ENCODE peak calls at places on chromosomes 11 and 22, in seven cellular contexts. Z is psoas muscle, S is cardiac muscle cell, W is left ventricle myocardium inferior, C is IMR-90, B is heart left ventricle, E is right atrium auricular region. F is an unnamed sample. For H3K4me1, the result is how much of the 10 kb centered on the place peaks cover.

GRCh38 chr11:19777032-19777341 is 64.3 kb downstream of the NAV2 start:
- DNase-seq in S (peak), W (no peak), C (no peak), E (no peak), Z (no peak), B (no peak), F (peak)

GRCh38 chr11:26704249-26704648 is 17.6 kb downstream of the SLC5A12 start:
- DNase-seq in W (no peak), C (no peak), B (no peak), E (no peak), Z (no peak), S (no peak), F (no peak)

GRCh38 chr11:17811416-17811815 is 76.8 kb downstream of the KCNC1 start:
- DNase-seq in B (no peak), W (no peak), C (no peak), Z (no peak), S (no peak), E (no peak), F (no peak)

GRCh38 chr22:49368976-49369725 is 458.5 kb downstream of the BRD1 start:
- DNase-seq in S (no peak), Z (no peak), C (no peak), W (no peak), B (no peak), E (peak), F (peak)

GRCh38 chr11:89235976-89236375 is 58.3 kb downstream of the TYR start:
- DNase-seq in C (peak), W (no peak), B (no peak), Z (no peak), E (no peak), S (no peak), F (no peak)

GRCh38 chr11:1931326-1931725 is 11.8 kb downstream of the TNNT3 start:
- DNase-seq in S (no peak), B (peak), C (peak), Z (peak), E (peak), W (no peak), F (peak)

GRCh38 chr11:1521382-1522080 is 35.0 kb upstream of the MOB2 start:
- DNase-seq in B (no peak), W (no peak), S (no peak), E (no peak), C (no peak), Z (no peak), F (no peak)

GRCh38 chr11:86396403-86396802 is 21.7 kb downstream of the CCDC81 start:
- DNase-seq in E (no peak), C (peak), Z (no peak), B (no peak), W (no peak), S (no peak), F (no peak)

GRCh38 chr11:77423624-77424023 is 50.3 kb downstream of the PAK1 start:
- DNase-seq in S (no peak), B (no peak), W (no peak), C (no peak), E (no peak), Z (no peak), F (no peak)

GRCh38 chr22:33874206-33874605 is 46.1 kb downstream of the LARGE1 start:
- DNase-seq in E (no peak), C (no peak), Z (no peak), B (no peak), S (no peak), W (no peak), F (no peak)

GRCh38 chr11:33899383-33900037 is 7.6 kb upstream of the LMO2 start:
- DNase-seq in B (peak), C (peak), S (peak), E (peak), Z (peak), W (peak), F (no peak)

GRCh38 chr22:40594924-40595323 is 41.6 kb downstream of the MRTFA start:
- DNase-seq in C (peak), E (no peak), Z (no peak), B (no peak), S (no peak), W (no peak), F (peak)

GRCh38 chr11:2915473-2915872 is 13.7 kb downstream of the PHLDA2 start:
- DNase-seq in Z (no peak), E (no peak), B (no peak), W (no peak), C (no peak), S (no peak), F (no peak)

GRCh38 chr11:64284962-64285884 is at the start of gene GPR137:
- DNase-seq in C (peak), W (peak), S (peak), Z (peak), E (peak), B (peak), F (peak)

GRCh38 chr11:72085836-72086475 is 5.3 kb downstream of the LRRC51 start:
- DNase-seq in E (no peak), S (no peak), W (no peak), C (no peak), Z (no peak), B (no peak), F (no peak)

GRCh38 chr22:40021401-40022000 is 26.7 kb downstream of the FAM83F start:
- DNase-seq in B (no peak), E (no peak), C (no peak), S (no peak), Z (no peak), W (no peak), F (no peak)

GRCh38 chr11:121810291-121810690 is 305.7 kb downstream of the BLID start:
- DNase-seq in Z (no peak), S (no peak), E (no peak), B (no peak), W (no peak), C (peak), F (no peak)

GRCh38 chr22:25540912-25541660 is 23.4 kb upstream of the GRK3 start:
- DNase-seq in S (no peak), C (no peak), Z (no peak), W (no peak), E (no peak), B (no peak), F (no peak)

GRCh38 chr11:43376065-43376464 is 17.3 kb downstream of the TTC17 start:
- DNase-seq in S (no peak), C (no peak), Z (no peak), E (no peak), W (no peak), B (no peak), F (no peak)

GRCh38 chr11:57493507-57494503 is 21.7 kb downstream of the SLC43A1 start:
- DNase-seq in C (peak), B (peak), E (no peak), S (peak), Z (peak), W (peak), F (peak)

GRCh38 chr11:121575963-121576290 is 123.2 kb upstream of the SORL1-AS1 start:
- DNase-seq in E (no peak), W (no peak), S (no peak), Z (no peak), B (no peak), C (no peak), F (no peak)

GRCh38 chr11:86942212-86942611 is 13.0 kb downstream of the FZD4 start:
- DNase-seq in W (no peak), B (no peak), Z (no peak), S (no peak), C (peak), E (no peak), F (no peak)

GRCh38 chr11:20887137-20887536 is 217.8 kb downstream of the NELL1 start:
- DNase-seq in S (no peak), B (no peak), C (no peak), Z (no peak), E (no peak), W (no peak), F (no peak)

GRCh38 chr11:83006877-83007330 is 64.8 kb downstream of the RAB30 start:
- DNase-seq in W (no peak), B (no peak), S (no peak), C (no peak), Z (no peak), E (no peak), F (no peak)

GRCh38 chr11:37946155-37946766 is 1348.2 kb upstream of the RAG2 start:
- DNase-seq in C (peak), E (no peak), W (no peak), Z (no peak), S (peak), B (no peak), F (no peak)

GRCh38 chr11:75554258-75555022 is 7.6 kb upstream of the SERPINH1 start:
- DNase-seq in W (peak), E (peak), B (peak), S (peak), C (peak), Z (peak), F (peak)

GRCh38 chr22:42613869-42614268 is 814 bp downstream of the POLDIP3 start:
- DNase-seq in C (no peak), E (no peak), S (no peak), W (no peak), Z (no peak), B (no peak), F (no peak)

GRCh38 chr22:40452730-40453487 is 82.5 kb downstream of the SGSM3 start:
- DNase-seq in Z (no peak), C (peak), E (no peak), B (no peak), S (peak), W (no peak), F (no peak)

GRCh38 chr11:96196074-96196787 is 146.8 kb downstream of the MAML2 start:
- DNase-seq in S (no peak), Z (no peak), B (no peak), E (no peak), C (no peak), W (no peak), F (no peak)

GRCh38 chr22:25692392-25692791 is 49.6 kb upstream of the MYO18B start:
- DNase-seq in S (no peak), C (no peak), W (no peak), B (no peak), Z (no peak), E (no peak), F (no peak)

GRCh38 chr11:130785376-130786110 is 130.7 kb downstream of the SNX19 start:
- DNase-seq in S (no peak), E (no peak), C (peak), W (no peak), Z (no peak), B (no peak), F (no peak)

GRCh38 chr11:72719144-72719543 is 33.1 kb downstream of the ARAP1 start:
- DNase-seq in C (peak), W (peak), S (peak), Z (no peak), B (no peak), E (no peak), F (no peak)

GRCh38 chr22:25942126-25942988 is 200.4 kb downstream of the MYO18B start:
- DNase-seq in E (no peak), B (peak), C (no peak), S (no peak), W (no peak), Z (no peak), F (no peak)

DNA sequence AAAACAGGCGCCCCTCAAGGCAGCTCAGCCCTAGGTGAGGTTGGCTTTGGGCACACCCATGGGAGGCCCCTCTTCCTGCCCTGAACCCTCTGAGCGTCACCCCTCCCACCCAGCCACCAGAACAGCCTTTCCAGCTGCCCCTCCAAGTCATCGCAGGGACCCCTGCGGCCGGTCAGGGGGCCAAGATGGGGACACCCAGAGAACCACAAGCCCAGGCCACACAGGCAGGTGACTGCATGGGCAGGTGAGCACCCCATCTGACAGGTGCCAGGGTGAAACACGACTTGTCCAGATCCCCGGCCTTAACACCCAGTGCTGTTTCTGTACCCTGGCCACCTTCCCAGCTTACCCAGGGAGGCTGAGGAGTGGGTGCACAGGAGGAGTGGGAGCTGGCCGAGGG is 24.6 kb upstream of the GRAMD4 start:
- DNase-seq in C (no peak), E (no peak), Z (no peak), B (no peak), W (no peak), S (no peak), F (peak)
- H3K4me1 ChIP-seq in C (under half), E (under half), Z (under half), B (half or more), W (half or more), S (under half), F (under half)

GRCh38 chr11:29324328-29324727 is 692.5 kb downstream of the KCNA4 start:
- DNase-seq in W (no peak), Z (no peak), S (no peak), E (no peak), B (no peak), C (no peak), F (no peak)

GRCh38 chr11:29334781-29335140 is 682.1 kb downstream of the KCNA4 start:
- DNase-seq in W (no peak), S (no peak), E (no peak), C (peak), B (no peak), Z (no peak), F (no peak)

GRCh38 chr11:29326757-29327156 is 690.1 kb downstream of the KCNA4 start:
- DNase-seq in C (no peak), Z (no peak), E (no peak), B (no peak), W (no peak), S (no peak), F (no peak)

GRCh38 chr11:29333993-29334780 is 682.6 kb downstream of the KCNA4 start:
- DNase-seq in Z (no peak), W (no peak), B (no peak), S (peak), E (no peak), C (peak), F (no peak)

DNA sequence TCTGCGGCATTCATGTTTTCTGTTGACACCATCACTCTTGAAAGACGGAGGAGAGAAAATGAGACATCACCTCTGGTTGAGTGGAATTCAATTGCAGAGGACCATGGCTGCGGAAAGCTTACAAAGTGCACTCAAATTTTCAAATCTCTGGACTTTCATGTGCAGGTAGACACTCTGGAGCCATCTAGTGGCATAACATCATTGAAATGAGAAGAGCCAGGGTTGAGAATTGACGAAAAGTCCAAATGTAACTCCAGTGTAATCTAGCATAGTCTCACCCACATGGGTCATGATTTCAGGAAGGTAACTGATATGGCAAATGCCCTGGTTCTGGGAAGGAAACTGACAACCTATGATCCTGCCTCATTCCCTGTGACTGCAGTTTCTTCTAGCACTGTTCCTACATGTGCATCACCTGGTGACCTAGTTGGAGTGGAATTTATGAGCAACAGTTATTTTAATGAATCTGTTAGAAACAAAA is 687.8 kb downstream of the KCNA4 start:
- DNase-seq in B (no peak), W (no peak), E (no peak), C (peak), Z (no peak), S (peak), F (no peak)
- TF ChIP-seq CTCF in B (peak), W (peak), E (peak), C (peak), Z (no peak), S (peak), F (peak)

DNA sequence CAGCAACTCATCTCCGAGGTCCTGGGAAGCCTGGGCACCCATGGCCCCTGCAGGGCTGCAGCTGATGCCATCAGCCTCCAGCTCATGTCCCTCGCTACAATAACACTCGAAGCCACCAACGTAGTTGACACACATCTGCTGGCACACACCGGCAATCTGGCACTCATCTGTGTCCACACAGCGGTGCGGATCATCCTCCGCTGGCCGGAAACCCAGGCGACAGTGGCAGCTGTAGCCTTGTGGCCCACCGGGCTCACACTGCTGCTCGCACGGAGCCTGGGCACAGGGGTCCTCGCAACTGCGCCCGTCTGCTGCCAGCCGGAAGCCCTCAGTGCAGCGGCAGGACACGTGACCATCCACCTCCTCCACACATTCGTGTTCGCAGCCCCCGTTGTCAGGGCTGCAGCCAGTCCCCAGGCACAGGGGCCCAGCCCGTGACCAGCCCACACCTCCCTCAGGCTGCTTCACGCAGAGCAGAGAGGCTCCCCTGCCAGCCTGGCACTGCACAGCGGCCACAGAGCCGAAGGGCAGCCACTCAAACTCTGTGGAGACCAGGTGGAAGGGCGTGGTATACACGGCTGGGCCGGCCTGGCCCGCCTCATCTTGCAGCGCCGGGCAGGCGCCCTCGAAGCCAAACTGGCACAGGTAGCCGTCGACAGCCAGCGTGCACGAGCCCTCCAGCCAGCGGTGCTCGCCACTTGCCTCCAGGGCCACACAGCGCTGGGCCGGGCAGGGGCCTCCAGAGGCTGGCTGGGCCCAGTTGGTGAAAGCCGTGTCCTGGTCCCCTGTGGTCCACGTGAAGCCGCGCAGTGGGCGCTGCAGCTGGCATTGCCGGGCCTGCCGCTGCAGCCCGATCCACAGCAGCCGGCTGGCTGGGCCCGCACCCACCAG is 678 bp downstream of the CD248 start:
- DNase-seq in C (no peak), Z (no peak), S (no peak), E (no peak), W (no peak), B (no peak), F (peak)
- H3K4me1 ChIP-seq in C (under half), Z (under half), S (under half), E (under half), W (half or more), B (under half), F (under half)

DNA sequence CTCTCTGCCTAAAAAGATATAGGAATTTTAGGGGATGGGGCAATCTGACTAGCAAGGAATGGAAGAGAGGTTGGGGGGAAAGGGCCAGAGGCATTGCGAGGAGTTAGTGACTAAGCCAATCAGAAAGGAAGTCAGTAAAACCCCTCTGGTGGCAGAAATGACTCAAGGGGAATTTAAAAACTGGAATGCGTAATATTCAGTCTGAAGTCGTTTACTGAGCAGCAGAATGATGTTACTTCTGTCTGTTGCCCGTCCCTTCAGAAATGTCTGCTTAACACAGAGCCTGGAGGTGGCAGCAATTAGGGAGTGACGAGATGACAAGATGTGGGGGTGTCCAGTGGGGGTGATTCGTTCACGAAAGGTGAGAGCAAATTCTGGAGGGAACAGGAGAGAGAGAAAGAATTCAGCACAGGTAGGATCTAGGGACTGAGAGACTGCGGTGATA is 107.7 kb upstream of the CLMP start:
- DNase-seq in C (peak), S (no peak), B (no peak), Z (no peak), E (no peak), W (no peak), F (no peak)
- TF ChIP-seq CTCF in C (peak), S (no peak), B (no peak), Z (no peak), E (no peak), W (no peak), F (no peak)

GRCh38 chr22:22079404-22080148 is 97.0 kb upstream of the TOP3B start:
- DNase-seq in E (peak), Z (no peak), W (no peak), B (no peak), S (no peak), C (no peak), F (no peak)
- H3K4me1 ChIP-seq in E (under half), Z (under half), W (under half), B (under half), S (under half), C (under half), F (under half)

GRCh38 chr22:34975721-34976120 is 90.2 kb upstream of the ISX start:
- DNase-seq in E (no peak), B (no peak), Z (no peak), S (no peak), C (no peak), W (no peak), F (no peak)
- TF ChIP-seq CTCF in E (no peak), B (no peak), Z (no peak), S (no peak), C (no peak), W (no peak), F (no peak)

F was measured in upper lobe of right lung.